ENCODE peak calls at places on chromosomes 16 and 17, in seven cellular contexts. T, P, J, G, Y, V and W are unnamed samples.
A peak's percentile ranks its signal among the peaks of the same experiment; 100 is the strongest.

GRCh38 chr16:31458073-31458834 is 1.0 kb upstream of the ARMC5 start:
- DNase-seq in T (peak; percentile 49), P (peak; percentile 50), J (peak; percentile 85), G (no peak), Y (peak; percentile 60), V (peak; percentile 65), W (peak; percentile 72)

GRCh38 chr16:85296859-85297698 is 184.8 kb upstream of the CIBAR2 start:
- DNase-seq in T (peak; percentile 36), P (no peak), J (peak; percentile 80), G (no peak), Y (peak; percentile 53), V (peak; percentile 54), W (peak; percentile 58)

GRCh38 chr16:71456801-71457200 is 5.2 kb downstream of the ZNF23 start:
- DNase-seq in T (no peak), P (no peak), J (no peak), G (no peak), Y (no peak), V (no peak), W (no peak)

GRCh38 chr16:370980-371728 is 816 bp upstream of the MRPL28 start:
- DNase-seq in T (no peak), P (no peak), J (peak; percentile 64), G (no peak), Y (no peak), V (no peak), W (peak; percentile 52)

GRCh38 chr16:8920676-8921625 is 38.8 kb downstream of the LITAFD start:
- DNase-seq in T (no peak), P (no peak), J (no peak), G (no peak), Y (no peak), V (no peak), W (no peak)

GRCh38 chr17:15456972-15457722 is 10.3 kb downstream of the CDRT4 start:
- DNase-seq in T (peak; percentile 90), P (no peak), J (no peak), G (peak; percentile 80), Y (no peak), V (peak; percentile 47), W (peak; percentile 46)

GRCh38 chr17:29032798-29033197 is 10.1 kb upstream of the PIPOX start:
- DNase-seq in T (peak; percentile 29), P (no peak), J (no peak), G (no peak), Y (no peak), V (no peak), W (no peak)

GRCh38 chr16:46743232-46743719 is 4.9 kb downstream of the MYLK3 start:
- DNase-seq in T (peak; percentile 82), P (peak; percentile 21), J (peak; percentile 55), G (no peak), Y (no peak), V (peak; percentile 18), W (no peak)

GRCh38 chr17:66423436-66423922 is 121.1 kb downstream of the PRKCA start:
- DNase-seq in T (no peak), P (no peak), J (no peak), G (no peak), Y (no peak), V (no peak), W (no peak)

GRCh38 chr16:31135535-31136286 is at the start of gene PRSS8:
- DNase-seq in T (no peak), P (no peak), J (peak; percentile 95), G (no peak), Y (no peak), V (peak; percentile 95), W (peak; percentile 94)

GRCh38 chr16:78505544-78506371 is 406.3 kb downstream of the WWOX start:
- DNase-seq in T (peak; percentile 75), P (no peak), J (peak; percentile 68), G (no peak), Y (no peak), V (peak; percentile 52), W (peak; percentile 30)

GRCh38 chr16:12480916-12481315 is 322.8 kb downstream of the CPPED1 start:
- DNase-seq in T (no peak), P (no peak), J (peak; percentile 6), G (no peak), Y (no peak), V (no peak), W (no peak)

GRCh38 chr16:56869513-56870270 is 4.7 kb downstream of the SLC12A3 start:
- DNase-seq in T (no peak), P (no peak), J (no peak), G (no peak), Y (peak; percentile 80), V (no peak), W (peak; percentile 24)

GRCh38 chr16:69443809-69444611 is 19.6 kb downstream of the CYB5B start:
- DNase-seq in T (peak; percentile 55), P (no peak), J (no peak), G (no peak), Y (peak; percentile 28), V (no peak), W (peak; percentile 27)

GRCh38 chr17:74790206-74791066 is 14.3 kb upstream of the NAT9 start:
- DNase-seq in T (no peak), P (no peak), J (no peak), G (no peak), Y (no peak), V (no peak), W (no peak)

GRCh38 chr16:17379121-17379571 is 91.6 kb downstream of the XYLT1 start:
- DNase-seq in T (peak; percentile 48), P (no peak), J (no peak), G (no peak), Y (no peak), V (peak; percentile 42), W (peak; percentile 54)

GRCh38 chr17:61313515-61314326 is 85.9 kb upstream of the TBX2 start:
- DNase-seq in T (no peak), P (no peak), J (no peak), G (no peak), Y (no peak), V (peak; percentile 14), W (no peak)

GRCh38 chr17:80254396-80255241 is 6.0 kb upstream of the RNF213 start:
- DNase-seq in T (peak; percentile 79), P (peak; percentile 25), J (no peak), G (peak; percentile 68), Y (peak; percentile 99), V (peak; percentile 84), W (peak; percentile 70)

GRCh38 chr16:73743665-73744496 is 552.7 kb upstream of the PSMD7 start:
- DNase-seq in T (no peak), P (no peak), J (no peak), G (no peak), Y (peak; percentile 4), V (no peak), W (no peak)

GRCh38 chr17:75646626-75646968 is 13.4 kb downstream of the SMIM5 start:
- DNase-seq in T (no peak), P (no peak), J (no peak), G (no peak), Y (no peak), V (no peak), W (no peak)

GRCh38 chr17:82331345-82331939 is 2.1 kb downstream of the SECTM1 start:
- DNase-seq in T (no peak), P (no peak), J (peak; percentile 62), G (no peak), Y (no peak), V (no peak), W (no peak)

GRCh38 chr17:81966343-81967243 is 5.6 kb upstream of the NOTUM start:
- DNase-seq in T (peak; percentile 66), P (peak; percentile 92), J (no peak), G (peak; percentile 26), Y (no peak), V (peak; percentile 28), W (peak; percentile 70)

GRCh38 chr17:73335591-73336503 is 24.0 kb upstream of the CDC42EP4 start:
- DNase-seq in T (no peak), P (no peak), J (no peak), G (no peak), Y (peak; percentile 28), V (no peak), W (peak; percentile 46)

GRCh38 chr17:67372751-67373150 is 4.3 kb upstream of the PITPNC1 start:
- DNase-seq in T (no peak), P (no peak), J (no peak), G (no peak), Y (no peak), V (no peak), W (no peak)

GRCh38 chr17:46010597-46011186 is 11.6 kb downstream of the STH start:
- DNase-seq in T (no peak), P (no peak), J (no peak), G (no peak), Y (peak; percentile 78), V (no peak), W (no peak)
- TF ChIP-seq CTCF in T (no peak), P (no peak), J (no peak), G (peak; percentile 14), Y (peak; percentile 53), V (no peak), W (no peak)

DNA sequence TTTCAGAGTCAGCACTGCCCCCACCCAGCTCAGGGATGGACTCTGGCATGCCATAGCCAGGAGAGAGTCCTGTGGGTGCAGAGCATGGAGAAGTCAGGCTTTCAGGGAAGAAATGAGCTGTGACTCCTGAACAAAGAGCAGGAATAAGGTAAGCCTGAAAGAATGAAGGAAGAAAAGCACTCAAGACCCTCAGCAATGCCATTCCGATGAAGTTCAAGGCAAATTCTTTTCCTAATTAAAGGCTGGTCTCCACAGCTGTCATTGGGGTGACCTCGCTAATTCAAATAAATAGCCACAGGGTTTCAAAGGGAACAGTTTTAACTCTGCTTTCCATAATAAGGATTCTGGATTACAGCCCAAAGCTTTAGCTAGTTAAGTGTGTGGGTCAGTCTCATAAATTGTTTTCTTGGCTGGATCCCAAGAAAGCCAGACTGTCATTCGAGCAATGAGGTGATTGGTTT is 31.7 kb downstream of the TOM1L2 start:
- DNase-seq in T (peak; percentile 45), P (no peak), J (no peak), G (no peak), Y (no peak), V (no peak), W (no peak)
- H3K4me3 ChIP-seq in T (no peak overlapping the region), P (no peak overlapping the region), J (no peak overlapping the region), G (no peak overlapping the region), Y (no peak overlapping the region), V (no peak overlapping the region), W (no peak overlapping the region)

GRCh38 chr16:14310519-14310991 is 239.4 kb downstream of the MRTFB start:
- DNase-seq in T (peak; percentile 41), P (no peak), J (no peak), G (no peak), Y (peak; percentile 63), V (no peak), W (peak; percentile 44)
- TF ChIP-seq CTCF in T (no peak), P (no peak), J (no peak), G (peak; percentile 27), Y (peak; percentile 16), V (no peak), W (no peak)

GRCh38 chr17:64773386-64773835 is 111.3 kb upstream of the SMURF2 start:
- DNase-seq in T (no peak), P (no peak), J (no peak), G (no peak), Y (no peak), V (no peak), W (no peak)

GRCh38 chr17:64772845-64773299 is 110.8 kb upstream of the SMURF2 start:
- DNase-seq in T (no peak), P (no peak), J (no peak), G (no peak), Y (no peak), V (no peak), W (no peak)

GRCh38 chr17:64775701-64776570 is 113.8 kb upstream of the SMURF2 start:
- DNase-seq in T (no peak), P (no peak), J (no peak), G (no peak), Y (no peak), V (no peak), W (no peak)

GRCh38 chr17:64774888-64775600 is 112.9 kb upstream of the SMURF2 start:
- DNase-seq in T (no peak), P (no peak), J (no peak), G (no peak), Y (no peak), V (no peak), W (no peak)

GRCh38 chr17:64773836-64774761 is 112.0 kb upstream of the SMURF2 start:
- DNase-seq in T (peak; percentile 60), P (no peak), J (peak; percentile 92), G (peak; percentile 18), Y (peak; percentile 85), V (peak; percentile 74), W (peak; percentile 90)
- H3K4me3 ChIP-seq in T (no peak overlapping the region), P (no peak overlapping the region), J (peak overlapping the region; percentile 26), G (no peak overlapping the region), Y (peak overlapping the region; percentile 38), V (no peak overlapping the region), W (peak overlapping the region; percentile 48)